ENCODE peak calls at places on chromosome 21, in six cellular contexts. I is fibroblast of pulmonary artery, B is heart right ventricle, Y is astrocyte of the spinal cord, Q is cardiac fibroblast, D is stomach. X is an unnamed sample.

GRCh38 chr21:30336596-30336995 is 898 bp downstream of the KRTAP27-1 start:
- DNase-seq in I (peak), B (no peak), Y (peak), Q (peak), D (no peak), X (peak)

GRCh38 chr21:43597845-43598244 is 61.4 kb downstream of the HSF2BP start:
- DNase-seq in I (no peak), B (no peak), Y (no peak), Q (no peak), D (no peak), X (no peak)

GRCh38 chr21:41217656-41218380 is 49.9 kb downstream of the BACE2 start:
- DNase-seq in I (peak), B (peak), Y (peak), Q (peak), D (no peak), X (no peak)

GRCh38 chr21:30194701-30195299 is 21.1 kb downstream of the CLDN8 start:
- DNase-seq in I (peak), B (no peak), Y (peak), Q (peak), D (no peak), X (peak)

GRCh38 chr21:14078746-14079375 is 131.9 kb downstream of the LIPI start:
- DNase-seq in I (no peak), B (no peak), Y (no peak), Q (no peak), D (no peak), X (no peak)

GRCh38 chr21:25562660-25563059 is 44.6 kb downstream of the MRPL39 start:
- DNase-seq in I (no peak), B (no peak), Y (peak), Q (no peak), D (no peak), X (no peak)

GRCh38 chr21:42654179-42654912 is 925 bp downstream of the PDE9A start:
- DNase-seq in I (no peak), B (no peak), Y (no peak), Q (peak), D (no peak), X (no peak)

GRCh38 chr21:41817228-41817627 is 50.4 kb upstream of the RIPK4 start:
- DNase-seq in I (peak), B (peak), Y (peak), Q (peak), D (peak), X (peak)

GRCh38 chr21:41707231-41707988 is 59.4 kb downstream of the RIPK4 start:
- DNase-seq in I (no peak), B (no peak), Y (no peak), Q (no peak), D (no peak), X (no peak)

GRCh38 chr21:45234127-45234526 is 53.6 kb downstream of the POFUT2 start:
- DNase-seq in I (no peak), B (no peak), Y (no peak), Q (no peak), D (no peak), X (no peak)

GRCh38 chr21:32771134-32771523 is 426 bp downstream of the PAXBP1 start:
- DNase-seq in I (peak), B (peak), Y (peak), Q (peak), D (peak), X (peak)

GRCh38 chr21:33069994-33070811 is at the start of gene OLIG1:
- DNase-seq in I (peak), B (no peak), Y (peak), Q (peak), D (peak), X (peak)

GRCh38 chr21:30395731-30396130 is at the start of gene KRTAP13-1:
- DNase-seq in I (no peak), B (no peak), Y (no peak), Q (no peak), D (no peak), X (no peak)

GRCh38 chr21:43331962-43332458 is 94.9 kb downstream of the SIK1 start:
- DNase-seq in I (peak), B (peak), Y (peak), Q (peak), D (no peak), X (peak)

GRCh38 chr21:41761211-41762181 is 5.4 kb downstream of the RIPK4 start:
- DNase-seq in I (peak), B (peak), Y (peak), Q (peak), D (peak), X (no peak)

GRCh38 chr21:23740463-23740862 is 1866.8 kb downstream of the MRPL39 start:
- DNase-seq in I (no peak), B (no peak), Y (no peak), Q (no peak), D (no peak), X (no peak)

GRCh38 chr21:16102113-16102512 is 372.3 kb downstream of the USP25 start:
- DNase-seq in I (peak), B (no peak), Y (no peak), Q (peak), D (no peak), X (no peak)

GRCh38 chr21:35696644-35697043 is 363.7 kb downstream of the SETD4 start:
- DNase-seq in I (no peak), B (no peak), Y (no peak), Q (no peak), D (no peak), X (peak)

GRCh38 chr21:33109574-33110339 is 39.8 kb downstream of the OLIG1 start:
- DNase-seq in I (no peak), B (no peak), Y (no peak), Q (no peak), D (no peak), X (no peak)

GRCh38 chr21:44448651-44449131 is 6.6 kb upstream of the LRRC3 start:
- DNase-seq in I (no peak), B (no peak), Y (no peak), Q (no peak), D (no peak), X (no peak)

GRCh38 chr21:33884361-33885157 is 31.0 kb downstream of the ATP5PO start:
- DNase-seq in I (peak), B (no peak), Y (peak), Q (peak), D (no peak), X (no peak)

GRCh38 chr21:34570315-34570714 is 44.6 kb downstream of the RCAN1 start:
- DNase-seq in I (peak), B (no peak), Y (no peak), Q (peak), D (no peak), X (no peak)

GRCh38 chr21:32246571-32246970 is 32.3 kb downstream of the MIS18A start:
- DNase-seq in I (no peak), B (no peak), Y (no peak), Q (no peak), D (no peak), X (no peak)

GRCh38 chr21:41564871-41565281 is 56.9 kb upstream of the TMPRSS2 start:
- DNase-seq in I (peak), B (no peak), Y (peak), Q (peak), D (peak), X (peak)

GRCh38 chr21:34086887-34087306 is 13.5 kb downstream of the MRPS6 start:
- DNase-seq in I (no peak), B (no peak), Y (no peak), Q (no peak), D (no peak), X (no peak)

GRCh38 chr21:35217504-35218060 is 168.5 kb upstream of the RUNX1 start:
- DNase-seq in I (peak), B (no peak), Y (peak), Q (peak), D (no peak), X (peak)

GRCh38 chr21:15978158-15978805 is 248.5 kb downstream of the USP25 start:
- DNase-seq in I (peak), B (no peak), Y (peak), Q (peak), D (no peak), X (peak)

GRCh38 chr21:32732544-32732943 is 4.7 kb upstream of the SYNJ1 start:
- DNase-seq in I (no peak), B (no peak), Y (no peak), Q (no peak), D (no peak), X (no peak)

GRCh38 chr21:22224261-22224660 is 1226.1 kb downstream of the NCAM2 start:
- DNase-seq in I (no peak), B (no peak), Y (no peak), Q (no peak), D (no peak), X (no peak)

GRCh38 chr21:44695176-44695575 is 1.8 kb upstream of the KRTAP10-12 start:
- DNase-seq in I (no peak), B (no peak), Y (no peak), Q (no peak), D (no peak), X (no peak)

GRCh38 chr21:42970946-42971653 is 3.3 kb upstream of the PKNOX1 start:
- DNase-seq in I (no peak), B (no peak), Y (no peak), Q (no peak), D (no peak), X (no peak)

GRCh38 chr21:35190201-35190701 is 141.1 kb upstream of the RUNX1 start:
- DNase-seq in I (no peak), B (no peak), Y (peak), Q (no peak), D (no peak), X (peak)

GRCh38 chr21:21158376-21158918 is 160.2 kb downstream of the NCAM2 start:
- DNase-seq in I (no peak), B (no peak), Y (no peak), Q (no peak), D (no peak), X (no peak)

GRCh38 chr21:30227633-30228404 is 11.9 kb upstream of the CLDN8 start:
- DNase-seq in I (peak), B (peak), Y (peak), Q (peak), D (no peak), X (peak)

GRCh38 chr21:30468912-30469812 is 11.0 kb downstream of the KRTAP19-1 start:
- DNase-seq in I (no peak), B (no peak), Y (no peak), Q (no peak), D (no peak), X (no peak)

GRCh38 chr21:46118871-46119564 is 21.1 kb downstream of the COL6A2 start:
- DNase-seq in I (no peak), B (peak), Y (no peak), Q (no peak), D (no peak), X (no peak)

GRCh38 chr21:44331650-44332306 is 7.4 kb downstream of the CFAP410 start:
- DNase-seq in I (peak), B (no peak), Y (no peak), Q (peak), D (no peak), X (peak)

GRCh38 chr21:43193651-43194302 is 25.0 kb downstream of the CRYAA start:
- DNase-seq in I (peak), B (peak), Y (peak), Q (peak), D (no peak), X (peak)

GRCh38 chr21:23725576-23725975 is 1881.7 kb downstream of the MRPL39 start:
- DNase-seq in I (no peak), B (no peak), Y (no peak), Q (no peak), D (no peak), X (no peak)

DNA sequence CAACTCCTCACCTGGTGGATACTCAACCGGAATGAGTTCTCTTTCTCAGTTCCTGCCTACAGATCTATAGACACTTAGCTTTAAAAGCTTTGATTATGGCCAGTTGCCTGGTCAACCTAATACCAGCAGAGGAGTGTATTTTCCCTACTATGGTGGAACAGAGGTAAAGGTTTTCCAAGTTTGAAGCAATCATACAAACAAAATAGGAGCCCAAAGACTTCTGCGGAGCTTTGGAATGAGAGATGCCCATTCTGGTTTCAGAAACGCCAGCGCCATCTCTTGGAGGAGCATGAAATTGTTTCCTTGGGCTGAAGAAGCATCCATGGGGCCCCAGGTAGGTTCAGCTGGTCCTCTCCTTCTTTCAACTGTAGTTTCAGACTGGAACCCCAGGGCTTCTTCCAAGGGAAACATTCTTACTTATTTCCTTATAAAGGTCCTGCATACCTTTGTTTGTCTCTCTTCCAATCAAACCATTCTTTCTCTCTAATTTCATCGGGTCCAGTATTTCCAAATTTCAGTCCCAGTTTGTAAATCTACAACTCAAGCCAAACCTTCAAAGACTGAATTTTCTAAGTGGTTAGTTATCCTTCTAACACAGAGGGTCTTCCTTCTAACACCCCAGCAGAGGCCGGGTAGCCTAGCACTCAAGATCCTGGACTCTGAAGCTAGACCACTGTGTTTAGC is 95.9 kb downstream of the KCNJ15 start:
- DNase-seq in I (peak), B (peak), Y (peak), Q (peak), D (peak), X (peak)
- H3K4me3 ChIP-seq in I (no peak), B (no peak), Y (no peak), Q (no peak), D (no peak), X (no peak)

GRCh38 chr21:27802816-27803475 is 836.1 kb upstream of the ADAMTS5 start:
- DNase-seq in I (peak), B (peak), Y (peak), Q (peak), D (peak), X (peak)
- TF ChIP-seq CTCF in I (peak), B (peak), Y (peak), Q (peak), D (peak), X (peak)

GRCh38 chr21:37074546-37074945 is 1.5 kb downstream of the TTC3 start:
- DNase-seq in I (no peak), B (no peak), Y (no peak), Q (no peak), D (no peak), X (no peak)

GRCh38 chr21:37076087-37076486 is 3.0 kb downstream of the TTC3 start:
- DNase-seq in I (no peak), B (no peak), Y (no peak), Q (no peak), D (no peak), X (no peak)

GRCh38 chr21:37073417-37074194 is 552 bp downstream of the TTC3 start:
- DNase-seq in I (peak), B (peak), Y (peak), Q (peak), D (peak), X (peak)

GRCh38 chr21:37074195-37074510 is 1.1 kb downstream of the TTC3 start:
- DNase-seq in I (no peak), B (no peak), Y (no peak), Q (no peak), D (no peak), X (no peak)

GRCh38 chr21:37075214-37075770 is 2.2 kb downstream of the TTC3 start:
- DNase-seq in I (no peak), B (no peak), Y (no peak), Q (no peak), D (no peak), X (no peak)
- H3K4me3 ChIP-seq in I (peak), B (no peak), Y (no peak), Q (no peak), D (no peak), X (no peak)

GRCh38 chr21:39710866-39711265 is 34.1 kb upstream of the IGSF5 start:
- DNase-seq in I (no peak), B (no peak), Y (no peak), Q (no peak), D (no peak), X (no peak)

GRCh38 chr21:39714331-39714730 is 30.7 kb upstream of the IGSF5 start:
- DNase-seq in I (no peak), B (no peak), Y (no peak), Q (no peak), D (no peak), X (no peak)

GRCh38 chr21:39713905-39714304 is 31.1 kb upstream of the IGSF5 start:
- DNase-seq in I (no peak), B (peak), Y (no peak), Q (peak), D (no peak), X (no peak)

GRCh38 chr21:39715804-39716397 is 29.1 kb upstream of the IGSF5 start:
- DNase-seq in I (peak), B (peak), Y (peak), Q (peak), D (peak), X (peak)

GRCh38 chr21:39712976-39713375 is 32.0 kb upstream of the IGSF5 start:
- DNase-seq in I (no peak), B (no peak), Y (no peak), Q (no peak), D (no peak), X (no peak)
- TF ChIP-seq CTCF in I (no peak), B (no peak), Y (no peak), Q (no peak), D (no peak), X (no peak)

GRCh38 chr21:29145354-29145782 is 14.9 kb downstream of the MAP3K7CL start:
- DNase-seq in I (peak), B (peak), Y (peak), Q (peak), D (no peak), X (peak)
- H3K4me3 ChIP-seq in I (peak), B (no peak), Y (no peak), Q (no peak), D (no peak), X (no peak)